ENCODE peak calls at places on chromosomes 1 and 21, in six cellular contexts. One of them, this sample, is unnamed.
A peak's percentile ranks its signal among the peaks of the same experiment; 100 is the strongest.

GRCh38 chr21:28445081-28445830 is 547.4 kb downstream of the LTN1 start:
- DNase-seq in endothelial cell of umbilical vein: no peak
- DNase-seq in A549: no peak
- DNase-seq in GM12878: no peak
- DNase-seq in K562: no peak
- DNase-seq in HepG2: no peak
- DNase-seq in this sample: no peak

GRCh38 chr1:161989108-161989507 is 34.6 kb downstream of the OLFML2B start:
- DNase-seq in endothelial cell of umbilical vein: no peak
- DNase-seq in A549: peak; percentile 31
- DNase-seq in GM12878: no peak
- DNase-seq in K562: no peak
- DNase-seq in HepG2: no peak
- DNase-seq in this sample: peak; percentile 24

GRCh38 chr1:230976825-230977747 is 1.6 kb downstream of the TTC13 start:
- DNase-seq in endothelial cell of umbilical vein: peak; percentile 71
- DNase-seq in A549: no peak
- DNase-seq in GM12878: no peak
- DNase-seq in K562: no peak
- DNase-seq in HepG2: no peak
- DNase-seq in this sample: peak; percentile 3

GRCh38 chr1:212967767-212968166 is 17.4 kb downstream of the VASH2 start:
- DNase-seq in endothelial cell of umbilical vein: no peak
- DNase-seq in A549: peak; percentile 81
- DNase-seq in GM12878: no peak
- DNase-seq in K562: peak; percentile 82
- DNase-seq in HepG2: peak; percentile 45
- DNase-seq in this sample: peak; percentile 48

GRCh38 chr21:46189959-46190490 is 5.8 kb upstream of the SPATC1L start:
- DNase-seq in endothelial cell of umbilical vein: no peak
- DNase-seq in A549: no peak
- DNase-seq in GM12878: no peak
- DNase-seq in K562: no peak
- DNase-seq in HepG2: no peak
- DNase-seq in this sample: no peak

GRCh38 chr1:57423135-57424131 is at the start of gene DAB1:
- DNase-seq in endothelial cell of umbilical vein: no peak
- DNase-seq in A549: no peak
- DNase-seq in GM12878: no peak
- DNase-seq in K562: no peak
- DNase-seq in HepG2: no peak
- DNase-seq in this sample: no peak

GRCh38 chr1:215023151-215023832 is 59.2 kb upstream of the KCNK2 start:
- DNase-seq in endothelial cell of umbilical vein: no peak
- DNase-seq in A549: no peak
- DNase-seq in GM12878: no peak
- DNase-seq in K562: no peak
- DNase-seq in HepG2: no peak
- DNase-seq in this sample: no peak

GRCh38 chr1:150995896-150996295 is 10.8 kb downstream of the MINDY1 start:
- DNase-seq in endothelial cell of umbilical vein: no peak
- DNase-seq in A549: no peak
- DNase-seq in GM12878: no peak
- DNase-seq in K562: peak; percentile 38
- DNase-seq in HepG2: no peak
- DNase-seq in this sample: no peak

GRCh38 chr1:164838786-164839185 is 279.8 kb downstream of the PBX1 start:
- DNase-seq in endothelial cell of umbilical vein: no peak
- DNase-seq in A549: no peak
- DNase-seq in GM12878: no peak
- DNase-seq in K562: no peak
- DNase-seq in HepG2: no peak
- DNase-seq in this sample: no peak

GRCh38 chr1:186050360-186050759 is 316.2 kb downstream of the HMCN1 start:
- DNase-seq in endothelial cell of umbilical vein: peak; percentile 43
- DNase-seq in A549: no peak
- DNase-seq in GM12878: no peak
- DNase-seq in K562: no peak
- DNase-seq in HepG2: no peak
- DNase-seq in this sample: no peak

GRCh38 chr21:41561701-41562100 is 53.7 kb upstream of the TMPRSS2 start:
- DNase-seq in endothelial cell of umbilical vein: no peak
- DNase-seq in A549: no peak
- DNase-seq in GM12878: no peak
- DNase-seq in K562: no peak
- DNase-seq in HepG2: no peak
- DNase-seq in this sample: no peak

GRCh38 chr1:180889325-180889724 is 23.4 kb upstream of the KIAA1614 start:
- DNase-seq in endothelial cell of umbilical vein: no peak
- DNase-seq in A549: no peak
- DNase-seq in GM12878: no peak
- DNase-seq in K562: no peak
- DNase-seq in HepG2: no peak
- DNase-seq in this sample: no peak

GRCh38 chr1:118247593-118247992 is 62.6 kb upstream of the SPAG17 start:
- DNase-seq in endothelial cell of umbilical vein: no peak
- DNase-seq in A549: peak; percentile 14
- DNase-seq in GM12878: no peak
- DNase-seq in K562: peak; percentile 19
- DNase-seq in HepG2: peak; percentile 7
- DNase-seq in this sample: peak; percentile 19

GRCh38 chr1:171754381-171754705 is 12.5 kb upstream of the VAMP4 start:
- DNase-seq in endothelial cell of umbilical vein: no peak
- DNase-seq in A549: no peak
- DNase-seq in GM12878: no peak
- DNase-seq in K562: no peak
- DNase-seq in HepG2: no peak
- DNase-seq in this sample: no peak

GRCh38 chr1:32361674-32362473 is 411 bp downstream of the FAM229A start:
- DNase-seq in endothelial cell of umbilical vein: peak; percentile 41
- DNase-seq in A549: no peak
- DNase-seq in GM12878: no peak
- DNase-seq in K562: no peak
- DNase-seq in HepG2: no peak
- DNase-seq in this sample: no peak
- TF ChIP-seq MYC in endothelial cell of umbilical vein: no peak
- TF ChIP-seq MYC in A549: no peak
- TF ChIP-seq MYC in GM12878: no peak
- TF ChIP-seq MYC in K562: no peak
- TF ChIP-seq MYC in HepG2: no peak
- TF ChIP-seq MYC in this sample: no peak

DNA sequence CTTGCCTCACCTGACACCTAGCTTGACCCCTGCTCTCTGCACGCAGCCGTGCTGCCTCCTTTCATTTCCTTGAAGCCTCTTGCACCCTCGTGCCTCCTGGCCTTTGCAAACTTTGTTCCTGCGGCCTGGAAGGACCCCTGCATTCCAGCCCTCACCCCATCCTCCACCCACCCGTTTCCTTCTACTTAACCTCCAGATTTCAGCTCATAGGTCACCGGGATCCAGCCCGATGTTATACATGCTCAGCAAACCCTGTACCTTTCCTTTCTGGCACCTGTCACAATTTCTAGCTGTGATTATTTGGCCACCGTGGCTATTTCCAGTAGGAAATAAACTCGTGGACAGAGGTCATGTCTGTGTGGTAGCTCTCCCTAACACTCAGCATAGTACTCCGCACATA is 4.5 kb downstream of the EDARADD start:
- DNase-seq in endothelial cell of umbilical vein: no peak
- DNase-seq in A549: no peak
- DNase-seq in GM12878: no peak
- DNase-seq in K562: no peak
- DNase-seq in HepG2: no peak
- DNase-seq in this sample: no peak
- TF ChIP-seq MYC in endothelial cell of umbilical vein: no peak
- TF ChIP-seq MYC in A549: no peak
- TF ChIP-seq MYC in GM12878: no peak
- TF ChIP-seq MYC in K562: no peak
- TF ChIP-seq MYC in HepG2: no peak
- TF ChIP-seq MYC in this sample: no peak

GRCh38 chr1:3821004-3821933 is 25.0 kb upstream of the LRRC47 start:
- DNase-seq in endothelial cell of umbilical vein: no peak
- DNase-seq in A549: no peak
- DNase-seq in GM12878: no peak
- DNase-seq in K562: no peak
- DNase-seq in HepG2: no peak
- DNase-seq in this sample: no peak
- TF ChIP-seq MYC in endothelial cell of umbilical vein: no peak
- TF ChIP-seq MYC in A549: no peak
- TF ChIP-seq MYC in GM12878: no peak
- TF ChIP-seq MYC in K562: no peak
- TF ChIP-seq MYC in HepG2: no peak
- TF ChIP-seq MYC in this sample: no peak

GRCh38 chr1:109787211-109787844 is 23.6 kb upstream of the EPS8L3 start:
- DNase-seq in endothelial cell of umbilical vein: no peak
- DNase-seq in A549: no peak
- DNase-seq in GM12878: no peak
- DNase-seq in K562: no peak
- DNase-seq in HepG2: no peak
- DNase-seq in this sample: no peak
- TF ChIP-seq MYC in endothelial cell of umbilical vein: no peak
- TF ChIP-seq MYC in A549: no peak
- TF ChIP-seq MYC in GM12878: no peak
- TF ChIP-seq MYC in K562: no peak
- TF ChIP-seq MYC in HepG2: no peak
- TF ChIP-seq MYC in this sample: no peak

DNA sequence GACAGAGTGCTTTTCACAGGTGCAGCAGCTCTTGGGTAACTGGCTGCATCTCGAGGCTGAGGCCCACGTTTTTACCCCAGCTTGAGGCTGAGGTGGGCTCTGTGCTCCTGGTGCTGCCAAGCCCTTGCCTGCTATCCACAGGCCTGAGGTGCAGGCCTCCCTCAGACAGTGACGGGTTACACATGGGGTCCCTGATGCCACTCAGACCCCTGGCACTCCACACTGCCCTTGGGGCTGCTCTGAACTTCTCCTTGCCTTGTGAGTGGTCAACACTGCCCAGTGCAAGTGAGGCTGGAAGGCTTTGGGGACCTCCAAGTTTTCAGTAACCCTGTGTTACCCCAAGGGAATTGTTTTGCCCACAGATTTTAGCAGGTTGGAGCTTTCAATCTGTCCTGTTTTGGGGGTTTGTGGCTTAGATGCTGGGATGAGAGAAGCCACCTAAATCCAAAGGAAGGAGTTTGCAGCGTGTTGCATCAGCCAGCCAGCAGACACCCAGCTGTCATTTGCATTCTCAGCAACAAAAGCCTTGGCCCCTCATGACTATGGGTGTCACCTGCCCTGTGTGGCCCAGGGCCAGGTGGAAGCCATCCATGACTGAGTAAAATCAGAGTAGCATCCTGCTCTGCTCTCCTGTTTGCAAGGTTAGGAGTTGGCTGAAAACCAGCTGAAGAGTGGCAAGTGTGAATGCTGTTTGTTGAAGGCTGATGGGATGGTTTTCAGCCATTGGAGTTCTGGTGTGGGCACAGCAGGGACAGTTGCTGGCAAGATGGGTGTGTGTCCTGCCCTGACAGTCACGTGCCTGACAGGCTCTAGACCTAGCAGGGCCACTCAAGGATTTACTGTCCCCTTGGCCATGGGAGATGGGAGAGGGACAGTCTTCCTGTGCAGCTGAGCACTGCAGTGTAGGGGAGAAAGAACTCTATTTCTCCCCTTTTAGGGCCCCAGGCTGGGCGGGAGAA is 3.2 kb downstream of the RNF187 start:
- DNase-seq in endothelial cell of umbilical vein: no peak
- DNase-seq in A549: peak; percentile 26
- DNase-seq in GM12878: no peak
- DNase-seq in K562: no peak
- DNase-seq in HepG2: no peak
- DNase-seq in this sample: no peak
- TF ChIP-seq MYC in endothelial cell of umbilical vein: no peak
- TF ChIP-seq MYC in A549: no peak
- TF ChIP-seq MYC in GM12878: no peak
- TF ChIP-seq MYC in K562: peak; percentile 96
- TF ChIP-seq MYC in HepG2: no peak
- TF ChIP-seq MYC in this sample: no peak

GRCh38 chr1:203088441-203088840 is 2.6 kb upstream of the MYOG start:
- DNase-seq in endothelial cell of umbilical vein: no peak
- DNase-seq in A549: no peak
- DNase-seq in GM12878: no peak
- DNase-seq in K562: no peak
- DNase-seq in HepG2: no peak
- DNase-seq in this sample: no peak
- TF ChIP-seq MYC in endothelial cell of umbilical vein: no peak
- TF ChIP-seq MYC in A549: no peak
- TF ChIP-seq MYC in GM12878: no peak
- TF ChIP-seq MYC in K562: no peak
- TF ChIP-seq MYC in HepG2: no peak
- TF ChIP-seq MYC in this sample: no peak

This sample was measured in NB4.